ENCODE peak calls at places on chromosomes 5 and 9, in eight cellular contexts. One of them, this sample, is unnamed.

GRCh38 chr9:131800366-131800765 is 60.5 kb upstream of the RAPGEF1 start:
- DNase-seq in tibial nerve: no peak
- DNase-seq in left lung: no peak
- DNase-seq in mammary epithelial cell: no peak
- DNase-seq in coronary artery: no peak
- DNase-seq in gastrocnemius medialis: no peak
- DNase-seq in A549: no peak
- DNase-seq in Peyer's patch: no peak
- DNase-seq in this sample: no peak

GRCh38 chr5:57094753-57095683 is 78.8 kb upstream of the GPBP1 start:
- DNase-seq in tibial nerve: no peak
- DNase-seq in left lung: no peak
- DNase-seq in mammary epithelial cell: peak
- DNase-seq in coronary artery: no peak
- DNase-seq in gastrocnemius medialis: no peak
- DNase-seq in A549: no peak
- DNase-seq in Peyer's patch: peak
- DNase-seq in this sample: no peak

GRCh38 chr5:67807116-67807888 is 408.3 kb upstream of the PIK3R1 start:
- DNase-seq in tibial nerve: no peak
- DNase-seq in left lung: no peak
- DNase-seq in mammary epithelial cell: peak
- DNase-seq in coronary artery: no peak
- DNase-seq in gastrocnemius medialis: peak
- DNase-seq in A549: no peak
- DNase-seq in Peyer's patch: no peak
- DNase-seq in this sample: no peak

GRCh38 chr5:178196986-178197385 is 7.3 kb upstream of the HNRNPAB start:
- DNase-seq in tibial nerve: no peak
- DNase-seq in left lung: no peak
- DNase-seq in mammary epithelial cell: no peak
- DNase-seq in coronary artery: peak
- DNase-seq in gastrocnemius medialis: no peak
- DNase-seq in A549: no peak
- DNase-seq in Peyer's patch: no peak
- DNase-seq in this sample: no peak

GRCh38 chr9:120344230-120344629 is 235.7 kb downstream of the CDK5RAP2 start:
- DNase-seq in tibial nerve: no peak
- DNase-seq in left lung: no peak
- DNase-seq in mammary epithelial cell: peak
- DNase-seq in coronary artery: no peak
- DNase-seq in gastrocnemius medialis: no peak
- DNase-seq in A549: peak
- DNase-seq in Peyer's patch: no peak
- DNase-seq in this sample: no peak

GRCh38 chr5:154159343-154159742 is 31.2 kb upstream of the GALNT10 start:
- DNase-seq in tibial nerve: no peak
- DNase-seq in left lung: no peak
- DNase-seq in mammary epithelial cell: peak
- DNase-seq in coronary artery: no peak
- DNase-seq in gastrocnemius medialis: no peak
- DNase-seq in A549: no peak
- DNase-seq in Peyer's patch: no peak
- DNase-seq in this sample: no peak

GRCh38 chr9:13110766-13111400 is 168.6 kb downstream of the MPDZ start:
- DNase-seq in tibial nerve: peak
- DNase-seq in left lung: no peak
- DNase-seq in mammary epithelial cell: no peak
- DNase-seq in coronary artery: no peak
- DNase-seq in gastrocnemius medialis: no peak
- DNase-seq in A549: no peak
- DNase-seq in Peyer's patch: no peak
- DNase-seq in this sample: no peak

GRCh38 chr5:122751293-122751753 is 23.6 kb upstream of the SNX2 start:
- DNase-seq in tibial nerve: no peak
- DNase-seq in left lung: no peak
- DNase-seq in mammary epithelial cell: peak
- DNase-seq in coronary artery: no peak
- DNase-seq in gastrocnemius medialis: no peak
- DNase-seq in A549: no peak
- DNase-seq in Peyer's patch: no peak
- DNase-seq in this sample: no peak

GRCh38 chr9:70435948-70436347 is 21.5 kb upstream of the KLF9 start:
- DNase-seq in tibial nerve: peak
- DNase-seq in left lung: no peak
- DNase-seq in mammary epithelial cell: peak
- DNase-seq in coronary artery: no peak
- DNase-seq in gastrocnemius medialis: no peak
- DNase-seq in A549: no peak
- DNase-seq in Peyer's patch: no peak
- DNase-seq in this sample: no peak

GRCh38 chr5:93163010-93163663 is 417.9 kb downstream of the NR2F1-AS1 start:
- DNase-seq in tibial nerve: no peak
- DNase-seq in left lung: no peak
- DNase-seq in mammary epithelial cell: peak
- DNase-seq in coronary artery: no peak
- DNase-seq in gastrocnemius medialis: no peak
- DNase-seq in A549: no peak
- DNase-seq in Peyer's patch: no peak
- DNase-seq in this sample: no peak

GRCh38 chr9:131732636-131733340 is 7.1 kb downstream of the RAPGEF1 start:
- DNase-seq in tibial nerve: no peak
- DNase-seq in left lung: no peak
- DNase-seq in mammary epithelial cell: no peak
- DNase-seq in coronary artery: no peak
- DNase-seq in gastrocnemius medialis: no peak
- DNase-seq in A549: no peak
- DNase-seq in Peyer's patch: no peak
- DNase-seq in this sample: peak

GRCh38 chr5:123690821-123691220 is 178.8 kb downstream of the CSNK1G3 start:
- DNase-seq in tibial nerve: no peak
- DNase-seq in left lung: no peak
- DNase-seq in mammary epithelial cell: peak
- DNase-seq in coronary artery: no peak
- DNase-seq in gastrocnemius medialis: no peak
- DNase-seq in A549: no peak
- DNase-seq in Peyer's patch: no peak
- DNase-seq in this sample: no peak

GRCh38 chr5:169344629-169345028 is 43.7 kb upstream of the SLIT3 start:
- DNase-seq in tibial nerve: no peak
- DNase-seq in left lung: no peak
- DNase-seq in mammary epithelial cell: no peak
- DNase-seq in coronary artery: no peak
- DNase-seq in gastrocnemius medialis: no peak
- DNase-seq in A549: no peak
- DNase-seq in Peyer's patch: no peak
- DNase-seq in this sample: no peak

GRCh38 chr9:69272212-69272611 is 52.8 kb upstream of the ENTREP1 start:
- DNase-seq in tibial nerve: no peak
- DNase-seq in left lung: no peak
- DNase-seq in mammary epithelial cell: no peak
- DNase-seq in coronary artery: no peak
- DNase-seq in gastrocnemius medialis: no peak
- DNase-seq in A549: no peak
- DNase-seq in Peyer's patch: no peak
- DNase-seq in this sample: no peak

GRCh38 chr5:171953860-171954701 is 52.4 kb downstream of the FBXW11 start:
- DNase-seq in tibial nerve: no peak
- DNase-seq in left lung: no peak
- DNase-seq in mammary epithelial cell: peak
- DNase-seq in coronary artery: no peak
- DNase-seq in gastrocnemius medialis: no peak
- DNase-seq in A549: no peak
- DNase-seq in Peyer's patch: no peak
- DNase-seq in this sample: no peak

DNA sequence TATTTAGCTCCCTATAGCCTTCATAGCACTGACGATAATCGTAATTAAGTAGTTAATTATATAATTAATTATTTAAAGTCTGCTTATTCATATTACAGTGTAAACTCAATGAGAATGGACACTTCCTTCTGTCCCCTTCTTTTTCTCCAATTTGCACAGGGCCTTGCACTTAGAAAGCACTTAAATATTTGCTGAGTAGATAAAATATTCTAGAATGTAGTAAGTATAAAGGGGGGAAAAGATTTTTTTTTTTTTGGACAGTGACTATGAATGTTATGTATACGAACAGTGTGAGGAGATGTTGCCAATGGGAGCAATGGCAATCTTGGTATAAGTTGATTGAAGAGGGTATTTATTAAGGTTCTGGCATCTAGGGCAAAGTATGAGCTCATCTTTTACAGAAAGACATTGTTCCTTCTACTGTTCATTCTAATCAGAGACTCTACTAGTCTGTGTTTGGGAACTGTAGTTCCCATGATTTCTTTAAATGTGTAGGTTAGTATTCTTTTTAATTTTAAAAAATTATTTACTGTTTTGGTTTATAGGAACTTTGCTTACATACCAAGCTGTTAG is 49.4 kb downstream of the YTHDC2 start:
- DNase-seq in tibial nerve: no peak
- DNase-seq in left lung: no peak
- DNase-seq in mammary epithelial cell: no peak
- DNase-seq in coronary artery: no peak
- DNase-seq in gastrocnemius medialis: no peak
- DNase-seq in A549: no peak
- DNase-seq in Peyer's patch: no peak
- DNase-seq in this sample: no peak
- H3K27ac ChIP-seq in tibial nerve: no peak
- H3K27ac ChIP-seq in left lung: no peak
- H3K27ac ChIP-seq in mammary epithelial cell: no peak
- H3K27ac ChIP-seq in coronary artery: no peak
- H3K27ac ChIP-seq in gastrocnemius medialis: no peak
- H3K27ac ChIP-seq in A549: no peak
- H3K27ac ChIP-seq in Peyer's patch: no peak
- H3K27ac ChIP-seq in this sample: no peak

DNA sequence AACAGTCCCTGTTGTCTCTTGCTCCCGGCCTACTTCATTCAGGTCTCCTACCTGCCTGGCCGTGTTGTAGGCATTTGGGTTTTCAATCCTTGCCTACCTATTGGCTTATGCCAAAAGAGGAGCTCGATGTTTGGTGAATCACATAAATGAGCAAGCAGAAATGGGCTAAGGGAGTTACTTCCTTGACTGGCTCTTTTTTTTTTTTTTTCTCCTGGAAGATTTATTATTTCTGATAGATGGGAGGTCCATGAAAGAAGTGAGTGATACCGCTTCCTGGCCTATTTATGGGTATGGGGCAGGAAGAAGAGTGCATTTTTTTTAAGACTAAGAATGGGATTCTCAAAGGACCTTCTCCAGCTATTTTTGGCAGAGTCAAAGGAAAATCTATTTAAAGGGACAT is 294.0 kb downstream of the ARHGAP26 start:
- DNase-seq in tibial nerve: no peak
- DNase-seq in left lung: no peak
- DNase-seq in mammary epithelial cell: peak
- DNase-seq in coronary artery: no peak
- DNase-seq in gastrocnemius medialis: no peak
- DNase-seq in A549: no peak
- DNase-seq in Peyer's patch: no peak
- DNase-seq in this sample: no peak
- H3K4me3 ChIP-seq in tibial nerve: no peak
- H3K4me3 ChIP-seq in left lung: no peak
- H3K4me3 ChIP-seq in mammary epithelial cell: no peak
- H3K4me3 ChIP-seq in coronary artery: peak
- H3K4me3 ChIP-seq in gastrocnemius medialis: no peak
- H3K4me3 ChIP-seq in A549: no peak
- H3K4me3 ChIP-seq in Peyer's patch: no peak
- H3K4me3 ChIP-seq in this sample: no peak

GRCh38 chr5:176995896-176996767 is 10.4 kb downstream of the UIMC1 start:
- DNase-seq in tibial nerve: no peak
- DNase-seq in left lung: no peak
- DNase-seq in mammary epithelial cell: peak
- DNase-seq in coronary artery: no peak
- DNase-seq in gastrocnemius medialis: no peak
- DNase-seq in A549: no peak
- DNase-seq in Peyer's patch: no peak
- DNase-seq in this sample: no peak
- H3K27ac ChIP-seq in tibial nerve: peak
- H3K27ac ChIP-seq in left lung: peak
- H3K27ac ChIP-seq in mammary epithelial cell: no peak
- H3K27ac ChIP-seq in coronary artery: no peak
- H3K27ac ChIP-seq in gastrocnemius medialis: no peak
- H3K27ac ChIP-seq in A549: peak
- H3K27ac ChIP-seq in Peyer's patch: peak
- H3K27ac ChIP-seq in this sample: peak

GRCh38 chr5:50301756-50302155 is 139.3 kb downstream of the EMB start:
- DNase-seq in tibial nerve: no peak
- DNase-seq in left lung: no peak
- DNase-seq in mammary epithelial cell: peak
- DNase-seq in coronary artery: no peak
- DNase-seq in gastrocnemius medialis: no peak
- DNase-seq in A549: no peak
- DNase-seq in Peyer's patch: no peak
- DNase-seq in this sample: no peak

GRCh38 chr5:50302815-50303490 is 138.1 kb downstream of the EMB start:
- DNase-seq in tibial nerve: no peak
- DNase-seq in left lung: no peak
- DNase-seq in mammary epithelial cell: peak
- DNase-seq in coronary artery: no peak
- DNase-seq in gastrocnemius medialis: no peak
- DNase-seq in A549: peak
- DNase-seq in Peyer's patch: no peak
- DNase-seq in this sample: no peak

GRCh38 chr5:50299896-50300295 is 141.2 kb downstream of the EMB start:
- DNase-seq in tibial nerve: no peak
- DNase-seq in left lung: no peak
- DNase-seq in mammary epithelial cell: no peak
- DNase-seq in coronary artery: no peak
- DNase-seq in gastrocnemius medialis: no peak
- DNase-seq in A549: no peak
- DNase-seq in Peyer's patch: no peak
- DNase-seq in this sample: no peak

GRCh38 chr5:50300878-50301277 is 140.2 kb downstream of the EMB start:
- DNase-seq in tibial nerve: no peak
- DNase-seq in left lung: no peak
- DNase-seq in mammary epithelial cell: peak
- DNase-seq in coronary artery: no peak
- DNase-seq in gastrocnemius medialis: no peak
- DNase-seq in A549: no peak
- DNase-seq in Peyer's patch: no peak
- DNase-seq in this sample: no peak
- H3K4me3 ChIP-seq in tibial nerve: no peak
- H3K4me3 ChIP-seq in left lung: no peak
- H3K4me3 ChIP-seq in mammary epithelial cell: no peak
- H3K4me3 ChIP-seq in coronary artery: no peak
- H3K4me3 ChIP-seq in gastrocnemius medialis: no peak
- H3K4me3 ChIP-seq in A549: no peak
- H3K4me3 ChIP-seq in Peyer's patch: no peak
- H3K4me3 ChIP-seq in this sample: no peak